ENCODE peak calls at places on chromosomes 11 and 22, in six cellular contexts. One of them, this sample, is unnamed.

GRCh38 chr11:69003301-69003865 is 9.7 kb downstream of the MRGPRF start:
- DNase-seq in DMS79 treated with DMSO at 0.1 percent for 48 hours: no peak
- DNase-seq in AG09309: no peak
- DNase-seq in fibroblast of the aortic adventitia: no peak
- DNase-seq in stimulated activated CD4-positive, alpha-beta T cell treated with anti-CD3 and anti-CD28 coated beads, Interleukin-1b, Interleukin-23, amount 100 ng/mL, for 48 hours: no peak
- DNase-seq in activated naive CD8-positive, alpha-beta T cell treated with anti-CD3 and anti-CD28 coated beads, Interleukin-2, amount 50 U/mL, for 16 hours: no peak
- DNase-seq in this sample: no peak

GRCh38 chr11:3044004-3044403 is 13.2 kb downstream of the CARS1 start:
- DNase-seq in DMS79 treated with DMSO at 0.1 percent for 48 hours: no peak
- DNase-seq in AG09309: no peak
- DNase-seq in fibroblast of the aortic adventitia: peak; percentile 48
- DNase-seq in stimulated activated CD4-positive, alpha-beta T cell treated with anti-CD3 and anti-CD28 coated beads, Interleukin-1b, Interleukin-23, amount 100 ng/mL, for 48 hours: no peak
- DNase-seq in activated naive CD8-positive, alpha-beta T cell treated with anti-CD3 and anti-CD28 coated beads, Interleukin-2, amount 50 U/mL, for 16 hours: no peak
- DNase-seq in this sample: no peak

GRCh38 chr22:45112136-45112879 is 51.4 kb upstream of the NUP50 start:
- DNase-seq in DMS79 treated with DMSO at 0.1 percent for 48 hours: no peak
- DNase-seq in AG09309: no peak
- DNase-seq in fibroblast of the aortic adventitia: peak; percentile 68
- DNase-seq in stimulated activated CD4-positive, alpha-beta T cell treated with anti-CD3 and anti-CD28 coated beads, Interleukin-1b, Interleukin-23, amount 100 ng/mL, for 48 hours: no peak
- DNase-seq in activated naive CD8-positive, alpha-beta T cell treated with anti-CD3 and anti-CD28 coated beads, Interleukin-2, amount 50 U/mL, for 16 hours: no peak
- DNase-seq in this sample: no peak

GRCh38 chr11:68579455-68579854 is 104.9 kb upstream of the GAL start:
- DNase-seq in DMS79 treated with DMSO at 0.1 percent for 48 hours: no peak
- DNase-seq in AG09309: no peak
- DNase-seq in fibroblast of the aortic adventitia: peak; percentile 4
- DNase-seq in stimulated activated CD4-positive, alpha-beta T cell treated with anti-CD3 and anti-CD28 coated beads, Interleukin-1b, Interleukin-23, amount 100 ng/mL, for 48 hours: no peak
- DNase-seq in activated naive CD8-positive, alpha-beta T cell treated with anti-CD3 and anti-CD28 coated beads, Interleukin-2, amount 50 U/mL, for 16 hours: no peak
- DNase-seq in this sample: no peak

GRCh38 chr11:75063732-75064314 is 32.9 kb downstream of the OR2AT4 start:
- DNase-seq in DMS79 treated with DMSO at 0.1 percent for 48 hours: no peak
- DNase-seq in AG09309: no peak
- DNase-seq in fibroblast of the aortic adventitia: no peak
- DNase-seq in stimulated activated CD4-positive, alpha-beta T cell treated with anti-CD3 and anti-CD28 coated beads, Interleukin-1b, Interleukin-23, amount 100 ng/mL, for 48 hours: no peak
- DNase-seq in activated naive CD8-positive, alpha-beta T cell treated with anti-CD3 and anti-CD28 coated beads, Interleukin-2, amount 50 U/mL, for 16 hours: no peak
- DNase-seq in this sample: no peak

GRCh38 chr11:62707277-62707771 is at the start of the genes BSCL2 and GNG3:
- DNase-seq in DMS79 treated with DMSO at 0.1 percent for 48 hours: peak; percentile 96
- DNase-seq in AG09309: no peak
- DNase-seq in fibroblast of the aortic adventitia: no peak
- DNase-seq in stimulated activated CD4-positive, alpha-beta T cell treated with anti-CD3 and anti-CD28 coated beads, Interleukin-1b, Interleukin-23, amount 100 ng/mL, for 48 hours: peak; percentile 19
- DNase-seq in activated naive CD8-positive, alpha-beta T cell treated with anti-CD3 and anti-CD28 coated beads, Interleukin-2, amount 50 U/mL, for 16 hours: no peak
- DNase-seq in this sample: no peak

GRCh38 chr11:40054631-40055030 is 1404.8 kb downstream of the LRRC4C start:
- DNase-seq in DMS79 treated with DMSO at 0.1 percent for 48 hours: no peak
- DNase-seq in AG09309: no peak
- DNase-seq in fibroblast of the aortic adventitia: no peak
- DNase-seq in stimulated activated CD4-positive, alpha-beta T cell treated with anti-CD3 and anti-CD28 coated beads, Interleukin-1b, Interleukin-23, amount 100 ng/mL, for 48 hours: no peak
- DNase-seq in activated naive CD8-positive, alpha-beta T cell treated with anti-CD3 and anti-CD28 coated beads, Interleukin-2, amount 50 U/mL, for 16 hours: no peak
- DNase-seq in this sample: no peak

GRCh38 chr11:64484308-64485061 is 106.5 kb upstream of the SLC22A12 start:
- DNase-seq in DMS79 treated with DMSO at 0.1 percent for 48 hours: no peak
- DNase-seq in AG09309: no peak
- DNase-seq in fibroblast of the aortic adventitia: peak; percentile 1
- DNase-seq in stimulated activated CD4-positive, alpha-beta T cell treated with anti-CD3 and anti-CD28 coated beads, Interleukin-1b, Interleukin-23, amount 100 ng/mL, for 48 hours: no peak
- DNase-seq in activated naive CD8-positive, alpha-beta T cell treated with anti-CD3 and anti-CD28 coated beads, Interleukin-2, amount 50 U/mL, for 16 hours: no peak
- DNase-seq in this sample: no peak

GRCh38 chr11:93491941-93492340 is 51.2 kb downstream of the SMCO4 start:
- DNase-seq in DMS79 treated with DMSO at 0.1 percent for 48 hours: no peak
- DNase-seq in AG09309: no peak
- DNase-seq in fibroblast of the aortic adventitia: no peak
- DNase-seq in stimulated activated CD4-positive, alpha-beta T cell treated with anti-CD3 and anti-CD28 coated beads, Interleukin-1b, Interleukin-23, amount 100 ng/mL, for 48 hours: no peak
- DNase-seq in activated naive CD8-positive, alpha-beta T cell treated with anti-CD3 and anti-CD28 coated beads, Interleukin-2, amount 50 U/mL, for 16 hours: no peak
- DNase-seq in this sample: no peak

GRCh38 chr11:1040428-1041148 is 4.1 kb upstream of the MUC6 start:
- DNase-seq in DMS79 treated with DMSO at 0.1 percent for 48 hours: no peak
- DNase-seq in AG09309: no peak
- DNase-seq in fibroblast of the aortic adventitia: peak; percentile 37
- DNase-seq in stimulated activated CD4-positive, alpha-beta T cell treated with anti-CD3 and anti-CD28 coated beads, Interleukin-1b, Interleukin-23, amount 100 ng/mL, for 48 hours: no peak
- DNase-seq in activated naive CD8-positive, alpha-beta T cell treated with anti-CD3 and anti-CD28 coated beads, Interleukin-2, amount 50 U/mL, for 16 hours: no peak
- DNase-seq in this sample: no peak

GRCh38 chr11:74926304-74927030 is 22.4 kb downstream of the XRRA1 start:
- DNase-seq in DMS79 treated with DMSO at 0.1 percent for 48 hours: no peak
- DNase-seq in AG09309: peak; percentile 57
- DNase-seq in fibroblast of the aortic adventitia: no peak
- DNase-seq in stimulated activated CD4-positive, alpha-beta T cell treated with anti-CD3 and anti-CD28 coated beads, Interleukin-1b, Interleukin-23, amount 100 ng/mL, for 48 hours: peak; percentile 48
- DNase-seq in activated naive CD8-positive, alpha-beta T cell treated with anti-CD3 and anti-CD28 coated beads, Interleukin-2, amount 50 U/mL, for 16 hours: no peak
- DNase-seq in this sample: no peak

GRCh38 chr22:42261266-42261665 is 9.2 kb downstream of the TCF20 start:
- DNase-seq in DMS79 treated with DMSO at 0.1 percent for 48 hours: no peak
- DNase-seq in AG09309: no peak
- DNase-seq in fibroblast of the aortic adventitia: peak; percentile 71
- DNase-seq in stimulated activated CD4-positive, alpha-beta T cell treated with anti-CD3 and anti-CD28 coated beads, Interleukin-1b, Interleukin-23, amount 100 ng/mL, for 48 hours: no peak
- DNase-seq in activated naive CD8-positive, alpha-beta T cell treated with anti-CD3 and anti-CD28 coated beads, Interleukin-2, amount 50 U/mL, for 16 hours: no peak
- DNase-seq in this sample: no peak

GRCh38 chr11:66579017-66579606 is 10.7 kb upstream of the CTSF start:
- DNase-seq in DMS79 treated with DMSO at 0.1 percent for 48 hours: peak; percentile 46
- DNase-seq in AG09309: peak; percentile 23
- DNase-seq in fibroblast of the aortic adventitia: peak; percentile 74
- DNase-seq in stimulated activated CD4-positive, alpha-beta T cell treated with anti-CD3 and anti-CD28 coated beads, Interleukin-1b, Interleukin-23, amount 100 ng/mL, for 48 hours: peak; percentile 83
- DNase-seq in activated naive CD8-positive, alpha-beta T cell treated with anti-CD3 and anti-CD28 coated beads, Interleukin-2, amount 50 U/mL, for 16 hours: peak; percentile 67
- DNase-seq in this sample: peak; percentile 44

GRCh38 chr11:44402466-44403075 is 92.6 kb upstream of the ALX4 start:
- DNase-seq in DMS79 treated with DMSO at 0.1 percent for 48 hours: no peak
- DNase-seq in AG09309: no peak
- DNase-seq in fibroblast of the aortic adventitia: no peak
- DNase-seq in stimulated activated CD4-positive, alpha-beta T cell treated with anti-CD3 and anti-CD28 coated beads, Interleukin-1b, Interleukin-23, amount 100 ng/mL, for 48 hours: no peak
- DNase-seq in activated naive CD8-positive, alpha-beta T cell treated with anti-CD3 and anti-CD28 coated beads, Interleukin-2, amount 50 U/mL, for 16 hours: no peak
- DNase-seq in this sample: no peak

GRCh38 chr22:19432092-19432844 is at the start of gene MRPL40:
- DNase-seq in DMS79 treated with DMSO at 0.1 percent for 48 hours: peak; percentile 62
- DNase-seq in AG09309: peak; percentile 64
- DNase-seq in fibroblast of the aortic adventitia: peak; percentile 93
- DNase-seq in stimulated activated CD4-positive, alpha-beta T cell treated with anti-CD3 and anti-CD28 coated beads, Interleukin-1b, Interleukin-23, amount 100 ng/mL, for 48 hours: peak; percentile 92
- DNase-seq in activated naive CD8-positive, alpha-beta T cell treated with anti-CD3 and anti-CD28 coated beads, Interleukin-2, amount 50 U/mL, for 16 hours: peak; percentile 83
- DNase-seq in this sample: peak; percentile 75

GRCh38 chr11:975824-976223 is 50.2 kb downstream of the AP2A2 start:
- DNase-seq in DMS79 treated with DMSO at 0.1 percent for 48 hours: no peak
- DNase-seq in AG09309: no peak
- DNase-seq in fibroblast of the aortic adventitia: peak; percentile 41
- DNase-seq in stimulated activated CD4-positive, alpha-beta T cell treated with anti-CD3 and anti-CD28 coated beads, Interleukin-1b, Interleukin-23, amount 100 ng/mL, for 48 hours: no peak
- DNase-seq in activated naive CD8-positive, alpha-beta T cell treated with anti-CD3 and anti-CD28 coated beads, Interleukin-2, amount 50 U/mL, for 16 hours: no peak
- DNase-seq in this sample: no peak

GRCh38 chr11:129973809-129974208 is 28.8 kb downstream of the PRDM10 start:
- DNase-seq in DMS79 treated with DMSO at 0.1 percent for 48 hours: no peak
- DNase-seq in AG09309: no peak
- DNase-seq in fibroblast of the aortic adventitia: no peak
- DNase-seq in stimulated activated CD4-positive, alpha-beta T cell treated with anti-CD3 and anti-CD28 coated beads, Interleukin-1b, Interleukin-23, amount 100 ng/mL, for 48 hours: no peak
- DNase-seq in activated naive CD8-positive, alpha-beta T cell treated with anti-CD3 and anti-CD28 coated beads, Interleukin-2, amount 50 U/mL, for 16 hours: no peak
- DNase-seq in this sample: no peak

GRCh38 chr11:36095716-36096115 is 151.9 kb downstream of the LDLRAD3 start:
- DNase-seq in DMS79 treated with DMSO at 0.1 percent for 48 hours: no peak
- DNase-seq in AG09309: no peak
- DNase-seq in fibroblast of the aortic adventitia: peak; percentile 39
- DNase-seq in stimulated activated CD4-positive, alpha-beta T cell treated with anti-CD3 and anti-CD28 coated beads, Interleukin-1b, Interleukin-23, amount 100 ng/mL, for 48 hours: no peak
- DNase-seq in activated naive CD8-positive, alpha-beta T cell treated with anti-CD3 and anti-CD28 coated beads, Interleukin-2, amount 50 U/mL, for 16 hours: no peak
- DNase-seq in this sample: no peak

This sample was measured in activated CD4-positive, CD25-positive, alpha-beta regulatory T cell.